ENCODE peak calls at places on chromosomes 12 and 14, in nine cellular contexts. H is substantia nigra, U is NCI-H2081, W is nucleus accumbens, J is MCF 10A, B is T-cell, Q is activated T-cell treated with anti-CD3 and anti-CD28 coated beads for 4 hours, T is smooth muscle cell of the brain vasculature, G is body of pancreas. M is an unnamed sample.
A peak's percentile ranks its signal among the peaks of the same experiment; 100 is the strongest.

GRCh38 chr12:68223067-68223747 is 2.4 kb downstream of the IL26 start:
- DNase-seq in H (peak; percentile 29), U (peak; percentile 82), W (peak; percentile 27), J (peak; percentile 88), B (peak; percentile 69), Q (peak; percentile 61), T (peak; percentile 83), G (peak; percentile 85), M (peak; percentile 50)

GRCh38 chr14:90756755-90757345 is 59.4 kb downstream of the TTC7B start:
- DNase-seq in H (no peak), U (no peak), W (no peak), J (no peak), B (no peak), Q (no peak), T (no peak), G (no peak), M (no peak)

GRCh38 chr14:39097159-39097558 is 5.9 kb downstream of the SEC23A start:
- DNase-seq in H (no peak), U (no peak), W (no peak), J (peak; percentile 47), B (no peak), Q (no peak), T (no peak), G (no peak), M (no peak)

GRCh38 chr14:39246618-39247017 is 12.9 kb downstream of the MIA2 start:
- DNase-seq in H (no peak), U (no peak), W (no peak), J (no peak), B (no peak), Q (no peak), T (no peak), G (no peak), M (no peak)

GRCh38 chr12:79886917-79887519 is 47.9 kb downstream of the PPP1R12A start:
- DNase-seq in H (no peak), U (peak; percentile 63), W (no peak), J (peak; percentile 61), B (no peak), Q (no peak), T (no peak), G (no peak), M (no peak)

GRCh38 chr14:90159688-90160087 is 96.7 kb upstream of the PSMC1 start:
- DNase-seq in H (no peak), U (no peak), W (no peak), J (no peak), B (no peak), Q (no peak), T (no peak), G (no peak), M (no peak)

GRCh38 chr12:3365416-3366385 is 125.3 kb upstream of the PRMT8 start:
- DNase-seq in H (no peak), U (peak; percentile 64), W (no peak), J (peak; percentile 18), B (no peak), Q (no peak), T (no peak), G (peak; percentile 76), M (no peak)

GRCh38 chr12:1820191-1820599 is at the start of gene LRTM2:
- DNase-seq in H (no peak), U (no peak), W (no peak), J (no peak), B (no peak), Q (no peak), T (no peak), G (no peak), M (no peak)

GRCh38 chr14:69712637-69713088 is 54.3 kb upstream of the SRSF5 start:
- DNase-seq in H (no peak), U (peak; percentile 70), W (no peak), J (peak; percentile 68), B (no peak), Q (no peak), T (no peak), G (no peak), M (no peak)

GRCh38 chr14:105432657-105433056 is 13.0 kb downstream of the MTA1 start:
- DNase-seq in H (no peak), U (no peak), W (no peak), J (no peak), B (no peak), Q (no peak), T (no peak), G (no peak), M (no peak)

GRCh38 chr14:57382283-57382682 is 8.1 kb upstream of the NAA30 start:
- DNase-seq in H (no peak), U (no peak), W (no peak), J (peak; percentile 82), B (no peak), Q (no peak), T (no peak), G (no peak), M (no peak)

GRCh38 chr12:94649349-94650142 is 811 bp downstream of the TMCC3 start:
- DNase-seq in H (peak; percentile 17), U (peak; percentile 27), W (peak; percentile 13), J (peak; percentile 20), B (peak; percentile 20), Q (no peak), T (no peak), G (peak; percentile 30), M (no peak)

GRCh38 chr12:94603434-94604068 is 46.8 kb downstream of the TMCC3 start:
- DNase-seq in H (no peak), U (peak; percentile 9), W (no peak), J (peak; percentile 59), B (peak; percentile 50), Q (peak; percentile 35), T (no peak), G (peak; percentile 52), M (peak; percentile 19)

GRCh38 chr14:60878536-60878935 is 102.3 kb downstream of the TRMT5 start:
- DNase-seq in H (no peak), U (no peak), W (no peak), J (peak; percentile 1), B (no peak), Q (no peak), T (peak; percentile 18), G (no peak), M (no peak)

M was measured in activated effector memory CD4-positive, alpha-beta T cell treated with Interleukin-2 at 50 U/mL for 16 hours.